ENCODE peak calls at places on chromosomes 1 and 21, in ten cellular contexts. P, J, H, Y, T, G, Q, O, L and C are unnamed samples.

GRCh38 chr1:22502167-22502566 is 50.5 kb downstream of the ZBTB40 start:
- ATAC-seq in P (no peak), J (no peak), H (no peak), Y (no peak), T (no peak), G (no peak), Q (no peak), O (no peak), L (no peak), C (no peak)

GRCh38 chr1:231139659-231140650 is 21.9 kb upstream of the TRIM67 start:
- ATAC-seq in P (peak), J (peak), H (no peak), Y (no peak), T (peak), G (no peak), Q (no peak), O (no peak), L (no peak), C (no peak)

GRCh38 chr1:28302247-28302646 is 26.6 kb upstream of the MED18 start:
- ATAC-seq in P (no peak), J (no peak), H (no peak), Y (no peak), T (no peak), G (no peak), Q (no peak), O (no peak), L (no peak), C (no peak)

GRCh38 chr1:151968791-151969399 is 24.8 kb downstream of the S100A10 start:
- ATAC-seq in P (no peak), J (no peak), H (no peak), Y (no peak), T (no peak), G (no peak), Q (no peak), O (no peak), L (no peak), C (no peak)

GRCh38 chr1:228314658-228315483 is 91.8 kb downstream of the TRIM11 start:
- ATAC-seq in P (peak), J (peak), H (no peak), Y (no peak), T (peak), G (no peak), Q (peak), O (no peak), L (no peak), C (no peak)

GRCh38 chr1:53583021-53583902 is 124.1 kb downstream of the DMRTB1 start:
- ATAC-seq in P (no peak), J (no peak), H (no peak), Y (no peak), T (no peak), G (no peak), Q (no peak), O (no peak), L (no peak), C (no peak)

GRCh38 chr21:17451364-17451869 is 61.4 kb upstream of the CXADR start:
- ATAC-seq in P (peak), J (peak), H (no peak), Y (no peak), T (no peak), G (peak), Q (peak), O (no peak), L (no peak), C (no peak)

GRCh38 chr1:150281758-150282557 is at the start of gene CIART:
- ATAC-seq in P (peak), J (peak), H (peak), Y (peak), T (peak), G (peak), Q (peak), O (peak), L (peak), C (peak)

GRCh38 chr1:198068280-198068679 is 88.5 kb upstream of the NEK7 start:
- ATAC-seq in P (no peak), J (no peak), H (no peak), Y (no peak), T (no peak), G (no peak), Q (no peak), O (no peak), L (no peak), C (no peak)

GRCh38 chr1:179826626-179827280 is 50.9 kb downstream of the TOR1AIP2 start:
- ATAC-seq in P (no peak), J (no peak), H (peak), Y (no peak), T (no peak), G (no peak), Q (no peak), O (no peak), L (no peak), C (no peak)

GRCh38 chr1:10606070-10606469 is 131.3 kb downstream of the PEX14 start:
- ATAC-seq in P (no peak), J (no peak), H (no peak), Y (no peak), T (no peak), G (no peak), Q (no peak), O (no peak), L (no peak), C (no peak)

GRCh38 chr1:33072707-33073106 is 8.2 kb upstream of the AZIN2 start:
- ATAC-seq in P (peak), J (peak), H (no peak), Y (no peak), T (peak), G (peak), Q (no peak), O (no peak), L (no peak), C (no peak)

GRCh38 chr21:37896788-37897187 is 19.5 kb downstream of the KCNJ6 start:
- ATAC-seq in P (peak), J (no peak), H (no peak), Y (no peak), T (no peak), G (no peak), Q (no peak), O (no peak), L (no peak), C (no peak)

GRCh38 chr1:182059936-182060335 is 1.6 kb downstream of the ZNF648 start:
- ATAC-seq in P (no peak), J (no peak), H (no peak), Y (no peak), T (no peak), G (no peak), Q (no peak), O (no peak), L (no peak), C (no peak)

GRCh38 chr1:221166559-221167318 is 287.5 kb downstream of the HLX start:
- ATAC-seq in P (peak), J (peak), H (no peak), Y (no peak), T (no peak), G (peak), Q (peak), O (no peak), L (no peak), C (no peak)